ENCODE peak calls at places on chromosome 2, in four cellular contexts. P is naive thymus-derived CD4-positive, alpha-beta T cell; E is colonic mucosa; W is effector memory CD4-positive, alpha-beta T cell. I is an unnamed sample.

GRCh38 chr2:179561702-179562101 is 297.1 kb upstream of the SESTD1 start:
- DNase-seq in P (no peak), E (no peak), W (no peak), I (no peak)

GRCh38 chr2:103132536-103133217 is 370.8 kb downstream of the TMEM182 start:
- DNase-seq in E (no peak), W (no peak), P (no peak), I (peak; percentile 16)

GRCh38 chr2:72144412-72144745 is 3.3 kb downstream of the CYP26B1 start:
- DNase-seq in W (no peak), E (no peak), P (no peak), I (no peak)

GRCh38 chr2:203498161-203498560 is 36.9 kb downstream of the RAPH1 start:
- DNase-seq in W (no peak), E (no peak), P (no peak), I (no peak)

GRCh38 chr2:26942543-26943295 is 27.7 kb upstream of the MAPRE3 start:
- DNase-seq in P (peak; percentile 46), E (peak; percentile 59), W (peak; percentile 15), I (no peak)

GRCh38 chr2:28654981-28655322 is 96.7 kb upstream of the PPP1CB start:
- DNase-seq in E (peak; percentile 89), P (no peak), W (no peak), I (no peak)

GRCh38 chr2:168758970-168759820 is 43.2 kb upstream of the NOSTRIN start:
- DNase-seq in E (no peak), P (peak; percentile 31), W (no peak), I (peak; percentile 54)

GRCh38 chr2:227256605-227257004 is 68.4 kb upstream of the MFF start:
- DNase-seq in P (no peak), W (no peak), E (no peak), I (no peak)

GRCh38 chr2:137208361-137208973 is 443.1 kb downstream of the THSD7B start:
- DNase-seq in P (no peak), E (no peak), W (no peak), I (no peak)

GRCh38 chr2:1581965-1582625 is 162.2 kb downstream of the PXDN start:
- DNase-seq in P (no peak), W (no peak), E (no peak), I (no peak)

GRCh38 chr2:10452334-10452733 is 4.2 kb upstream of the ODC1 start:
- DNase-seq in E (peak; percentile 87), P (no peak), W (no peak), I (no peak)

GRCh38 chr2:174337337-174338154 is 2.8 kb downstream of the SP9 start:
- DNase-seq in E (no peak), W (no peak), P (no peak), I (peak; percentile 42)

GRCh38 chr2:72128059-72128842 is 19.4 kb downstream of the CYP26B1 start:
- DNase-seq in E (peak; percentile 12), P (no peak), W (no peak), I (no peak)

GRCh38 chr2:12441750-12442626 is 274.7 kb upstream of the TRIB2 start:
- DNase-seq in P (no peak), W (no peak), E (no peak), I (peak; percentile 23)

GRCh38 chr2:29259221-29259620 is 144.0 kb downstream of the CLIP4 start:
- DNase-seq in W (no peak), P (no peak), E (no peak), I (no peak)

GRCh38 chr2:98880266-98881152 is 55.5 kb downstream of the CRACDL start:
- DNase-seq in E (no peak), W (no peak), P (no peak), I (no peak)

GRCh38 chr2:85783796-85784195 is 30.0 kb downstream of the ATOH8 start:
- DNase-seq in P (no peak), E (no peak), W (no peak), I (no peak)

GRCh38 chr2:238498691-238499295 is 72.1 kb downstream of the ASB1 start:
- DNase-seq in E (no peak), P (no peak), W (no peak), I (no peak)

GRCh38 chr2:56034258-56034657 is 110.7 kb upstream of the EFEMP1 start:
- DNase-seq in P (no peak), W (no peak), E (no peak), I (no peak)

GRCh38 chr2:133821107-133821760 is 253.0 kb upstream of the NCKAP5 start:
- DNase-seq in E (no peak), W (no peak), P (no peak), I (no peak)

GRCh38 chr2:178764097-178764496 is 43.1 kb downstream of the TTN start:
- DNase-seq in P (no peak), W (no peak), E (no peak), I (no peak)

GRCh38 chr2:76579911-76580310 is 869.2 kb upstream of the GCFC2 start:
- DNase-seq in P (no peak), E (no peak), W (no peak), I (no peak)

GRCh38 chr2:239824051-239824694 is 201.0 kb downstream of the NDUFA10 start:
- DNase-seq in P (no peak), E (peak; percentile 18), W (no peak), I (no peak)

DNA sequence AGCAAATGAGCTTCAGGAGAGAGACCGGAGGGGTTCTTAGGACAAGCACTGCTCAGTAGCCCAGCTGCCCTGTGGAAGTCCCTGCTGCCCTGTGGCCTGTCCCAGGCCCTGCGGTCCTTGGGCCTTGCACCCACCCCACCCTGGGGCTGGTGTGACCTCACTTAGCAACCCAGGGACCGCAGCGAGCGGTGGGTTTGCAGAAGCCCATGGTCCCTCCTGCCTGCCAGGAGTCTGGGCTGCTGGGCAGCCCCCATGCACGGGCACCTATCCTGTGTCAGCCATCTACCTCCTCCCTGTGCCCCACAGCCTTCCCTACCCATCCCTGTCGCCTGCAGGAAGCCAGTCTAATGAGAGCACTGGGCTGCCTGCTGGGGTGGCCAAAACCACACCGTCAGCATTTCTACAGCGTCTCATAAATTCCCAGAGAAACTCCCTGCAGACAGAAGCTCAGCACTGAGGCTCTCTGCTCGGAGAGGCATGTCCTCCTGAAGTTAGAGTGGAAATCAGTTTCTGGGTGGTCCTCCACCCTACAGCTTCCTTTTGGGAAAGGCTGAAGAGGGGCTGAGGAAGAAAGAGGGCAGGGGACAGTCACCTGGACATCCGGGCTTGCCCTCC is 231.1 kb upstream of the HS6ST1 start:
- DNase-seq in E (no peak), P (no peak), W (no peak), I (no peak)
- H3K36me3 ChIP-seq in E (no peaks in the 10 kb centered on the region), P (no peaks in the 10 kb centered on the region), W (no peaks in the 10 kb centered on the region), I (no peaks in the 10 kb centered on the region)

GRCh38 chr2:113920996-113921395 is 31.1 kb downstream of the ACTR3 start:
- DNase-seq in W (no peak), E (no peak), P (no peak), I (no peak)
- H3K36me3 ChIP-seq in W (peaks cover 50% of the 10 kb centered on the region), E (no peaks in the 10 kb centered on the region), P (peaks cover 13% of the 10 kb centered on the region), I (peaks cover 45% of the 10 kb centered on the region)

GRCh38 chr2:127951031-127951430 is 65.3 kb upstream of the AMMECR1L start:
- DNase-seq in W (no peak), E (no peak), P (no peak), I (no peak)

GRCh38 chr2:127953849-127954248 is 68.1 kb upstream of the AMMECR1L start:
- DNase-seq in W (no peak), P (no peak), E (no peak), I (no peak)

GRCh38 chr2:127950264-127950663 is 64.5 kb upstream of the AMMECR1L start:
- DNase-seq in P (no peak), W (no peak), E (no peak), I (no peak)

GRCh38 chr2:127954857-127955256 is 69.1 kb upstream of the AMMECR1L start:
- DNase-seq in W (no peak), P (no peak), E (no peak), I (no peak)

GRCh38 chr2:127953128-127953718 is 67.5 kb upstream of the AMMECR1L start:
- DNase-seq in P (no peak), W (no peak), E (peak; percentile 39), I (no peak)
- H3K36me3 ChIP-seq in P (peaks cover 22% of the 10 kb centered on the region), W (peaks cover 47% of the 10 kb centered on the region), E (no peaks in the 10 kb centered on the region), I (peaks cover 44% of the 10 kb centered on the region)

GRCh38 chr2:121348128-121348740 is 63.2 kb upstream of the TFCP2L1 start:
- DNase-seq in P (no peak), W (no peak), E (no peak), I (no peak)

GRCh38 chr2:121345887-121346286 is 60.9 kb upstream of the TFCP2L1 start:
- DNase-seq in P (no peak), W (no peak), E (no peak), I (no peak)

GRCh38 chr2:121346886-121347285 is 61.9 kb upstream of the TFCP2L1 start:
- DNase-seq in P (no peak), W (no peak), E (no peak), I (no peak)

GRCh38 chr2:121345101-121345500 is 60.1 kb upstream of the TFCP2L1 start:
- DNase-seq in E (no peak), P (no peak), W (no peak), I (no peak)

GRCh38 chr2:121346407-121346806 is 61.4 kb upstream of the TFCP2L1 start:
- DNase-seq in W (no peak), P (no peak), E (no peak), I (no peak)
- H3K36me3 ChIP-seq in W (peaks cover 64% of the 10 kb centered on the region), P (no peaks in the 10 kb centered on the region), E (peaks cover 5% of the 10 kb centered on the region), I (peaks cover 38% of the 10 kb centered on the region)

GRCh38 chr2:31945572-31945935 is 65.3 kb downstream of the MEMO1 start:
- DNase-seq in E (no peak), P (no peak), W (no peak), I (no peak)
- H3K36me3 ChIP-seq in E (no peaks in the 10 kb centered on the region), P (peaks cover 6% of the 10 kb centered on the region), W (peaks cover 5% of the 10 kb centered on the region), I (peaks cover 4% of the 10 kb centered on the region)

GRCh38 chr2:219230201-219230540 is 565 bp downstream of the ANKZF1 start:
- DNase-seq in W (no peak), E (peak; percentile 74), P (no peak), I (no peak)

GRCh38 chr2:219228745-219229374 is 576 bp downstream of the ATG9A start:
- DNase-seq in E (no peak), W (no peak), P (no peak), I (no peak)

GRCh38 chr2:219225350-219225749 is 4.1 kb downstream of the ATG9A start:
- DNase-seq in W (no peak), E (no peak), P (no peak), I (no peak)

GRCh38 chr2:219228026-219228744 is 1.3 kb downstream of the ATG9A start:
- DNase-seq in W (no peak), P (no peak), E (no peak), I (no peak)

GRCh38 chr2:219229375-219230200 is at the start of the genes ANKZF1 and ATG9A:
- DNase-seq in P (peak; percentile 99), E (peak; percentile 99), W (peak; percentile 99), I (peak; percentile 100)
- H3K36me3 ChIP-seq in P (peaks cover 28% of the 10 kb centered on the region), E (peaks cover 17% of the 10 kb centered on the region), W (peaks cover 53% of the 10 kb centered on the region), I (peaks cover 53% of the 10 kb centered on the region)

DNA sequence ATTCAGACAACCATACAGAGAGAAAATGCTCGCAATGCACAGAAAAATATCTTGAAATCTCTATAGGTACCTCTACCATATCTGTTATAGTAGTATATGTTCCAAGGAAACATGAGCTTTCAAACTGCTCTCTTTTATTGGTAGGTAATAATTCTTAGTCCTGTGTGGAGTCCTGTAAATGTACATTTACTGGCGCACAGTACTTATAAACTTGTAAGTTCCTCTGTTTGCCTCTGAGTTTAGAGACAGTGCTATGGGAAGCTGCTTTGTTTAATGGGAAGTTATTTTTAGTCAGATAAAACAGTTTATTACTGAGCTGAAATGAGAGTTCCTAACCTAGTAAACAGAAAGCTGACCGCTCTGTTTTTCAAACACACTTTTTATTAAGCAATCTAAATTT is 52.7 kb downstream of the CCDC93 start:
- DNase-seq in P (no peak), E (no peak), W (no peak), I (no peak)
- H3K36me3 ChIP-seq in P (peaks cover 16% of the 10 kb centered on the region), E (peaks cover under 1% of the 10 kb centered on the region), W (peaks cover 55% of the 10 kb centered on the region), I (peaks cover 34% of the 10 kb centered on the region)